ENCODE peak calls at places on chromosomes 5 and 9, in nine cellular contexts. Y is K562, Q is suprapubic skin, U is esophagus muscularis mucosa, M is H1, Z is A549, P is stomach, T is sigmoid colon, H is tibial nerve. J is an unnamed sample. For H3K4me1, the result is how much of the 10 kb centered on the place peaks cover.

GRCh38 chr5:174828786-174829510 is 104.6 kb downstream of the MSX2 start:
- DNase-seq in Y (no peak), M (no peak), H (no peak), Q (no peak), T (no peak), U (no peak), Z (no peak), P (no peak), J (no peak)

GRCh38 chr9:95725045-95725444 is 150.4 kb upstream of the ERCC6L2 start:
- DNase-seq in M (no peak), T (no peak), Z (no peak), P (no peak), Q (no peak), H (no peak), U (no peak), Y (no peak), J (no peak)

GRCh38 chr5:61277190-61277589 is 54.9 kb upstream of the ZSWIM6 start:
- DNase-seq in Q (no peak), Z (peak), H (no peak), U (no peak), Y (no peak), T (no peak), M (no peak), P (no peak), J (no peak)

GRCh38 chr9:127244609-127245601 is 19.7 kb upstream of the GARNL3 start:
- DNase-seq in H (peak), T (peak), Q (peak), Y (peak), M (peak), U (peak), P (peak), Z (peak), J (peak)

GRCh38 chr9:136981588-136982231 is 1.1 kb upstream of the LCNL1 start:
- DNase-seq in Y (no peak), P (no peak), M (no peak), Z (no peak), H (no peak), U (no peak), T (no peak), Q (no peak), J (no peak)

GRCh38 chr5:83552275-83552674 is 80.7 kb downstream of the VCAN start:
- DNase-seq in U (no peak), H (no peak), T (no peak), P (no peak), Y (no peak), Q (no peak), M (no peak), Z (no peak), J (no peak)

GRCh38 chr5:178388381-178389030 is 155.9 kb upstream of the PHYKPL start:
- DNase-seq in Y (no peak), T (peak), H (no peak), P (peak), M (no peak), U (no peak), Q (peak), Z (no peak), J (peak)

GRCh38 chr9:61667559-61668121 is 477.8 kb downstream of the SPATA31A7 start:
- DNase-seq in H (no peak), U (peak), Y (no peak), Z (no peak), P (no peak), T (peak), Q (no peak), M (no peak), J (peak)

GRCh38 chr5:396715-397032 is 46.3 kb upstream of the EXOC3 start:
- DNase-seq in M (no peak), Z (no peak), U (no peak), H (no peak), T (peak), Q (peak), Y (no peak), P (peak), J (no peak)

GRCh38 chr5:76041863-76042262 is 41.3 kb upstream of the SV2C start:
- DNase-seq in U (no peak), M (peak), T (no peak), Z (no peak), Y (no peak), H (no peak), P (no peak), Q (no peak), J (no peak)

GRCh38 chr9:77810637-77811119 is 162.6 kb upstream of the GNA14 start:
- DNase-seq in Z (no peak), U (no peak), P (no peak), Y (no peak), M (no peak), H (no peak), T (no peak), Q (no peak), J (no peak)

GRCh38 chr5:3353561-3353960 is 242.1 kb upstream of the IRX1 start:
- DNase-seq in P (peak), H (no peak), Q (peak), T (peak), Y (no peak), U (no peak), Z (no peak), M (no peak), J (no peak)

GRCh38 chr5:69288069-69288468 is 44.5 kb downstream of the CCDC125 start:
- DNase-seq in Y (no peak), T (no peak), M (no peak), Z (no peak), P (no peak), Q (no peak), H (no peak), U (no peak), J (no peak)

GRCh38 chr9:120839146-120839545 is 3.6 kb downstream of the PSMD5 start:
- DNase-seq in Z (no peak), H (no peak), U (no peak), M (no peak), Y (no peak), Q (no peak), T (no peak), P (no peak), J (no peak)

GRCh38 chr9:106107716-106108115 is 413.4 kb downstream of the TMEM38B start:
- DNase-seq in M (no peak), Z (no peak), T (no peak), Y (no peak), H (no peak), U (no peak), P (no peak), Q (no peak), J (no peak)

GRCh38 chr9:108439967-108440366 is 415.8 kb downstream of the ACTL7B start:
- DNase-seq in M (no peak), P (no peak), H (no peak), U (no peak), Z (no peak), Y (no peak), T (no peak), Q (no peak), J (no peak)

GRCh38 chr9:94971378-94972131 is 245.1 kb downstream of the AOPEP start:
- DNase-seq in T (no peak), M (no peak), P (no peak), Y (no peak), U (no peak), Q (no peak), Z (no peak), H (no peak), J (no peak)

GRCh38 chr5:67476531-67476930 is 279.9 kb upstream of the CD180 start:
- DNase-seq in H (no peak), T (no peak), P (no peak), Y (no peak), M (no peak), U (no peak), Q (no peak), Z (peak), J (no peak)

DNA sequence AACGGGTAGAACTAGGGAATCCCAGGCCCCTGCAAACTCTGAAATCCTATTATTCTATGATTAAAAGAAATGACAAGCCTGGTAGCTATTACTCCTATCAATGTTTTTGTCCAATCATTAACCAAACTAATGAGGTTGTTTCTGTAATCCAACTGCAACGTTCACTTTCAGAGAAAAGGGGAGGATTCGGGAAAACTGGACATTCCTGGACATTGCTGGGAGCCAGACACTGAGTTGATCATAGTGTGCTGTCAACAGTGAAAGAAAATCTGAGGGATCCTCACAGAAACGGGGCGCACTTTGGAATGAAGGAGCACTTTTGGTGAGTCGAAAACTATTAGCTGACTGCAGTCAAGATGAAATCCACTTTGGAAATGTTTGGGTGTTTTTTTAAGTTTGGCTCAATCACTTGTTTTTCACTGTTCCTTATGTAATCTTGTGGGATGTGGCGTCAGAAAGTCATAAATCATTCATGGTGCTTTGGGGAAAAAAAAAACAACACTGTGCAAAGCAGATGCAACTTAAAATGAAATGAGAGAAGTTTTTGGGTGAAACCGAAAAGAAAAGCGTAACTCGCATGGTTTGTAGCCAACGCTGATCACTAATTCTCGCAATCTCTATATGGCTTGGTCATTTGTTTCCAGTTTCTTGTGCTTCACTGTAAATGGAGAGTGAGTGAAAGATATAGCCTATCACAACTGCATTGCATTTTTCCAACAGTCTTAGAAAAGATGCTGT is 51.2 kb upstream of the ADRA1B start:
- DNase-seq in H (peak), U (no peak), Y (no peak), P (no peak), M (no peak), Z (no peak), T (no peak), Q (no peak), J (no peak)
- H3K4me3 ChIP-seq in H (no peak), U (peak), Y (no peak), P (no peak), M (no peak), Z (no peak), T (no peak), Q (peak), J (no peak)

GRCh38 chr9:69180670-69181069 is 6.6 kb downstream of the TJP2 start:
- DNase-seq in Z (peak), Q (no peak), M (no peak), P (peak), Y (peak), U (no peak), H (no peak), T (no peak), J (peak)
- H3K4me1 ChIP-seq in Z (under half), Q (half or more), M (under half), P (under half), Y (under half), U (half or more), H (under half), T (under half), J (under half)

GRCh38 chr5:41869150-41869738 is 981 bp downstream of the OXCT1 start:
- DNase-seq in U (no peak), T (peak), M (no peak), Y (peak), Z (no peak), H (peak), P (peak), Q (peak), J (peak)
- TF ChIP-seq EP300 in U (no peak), T (no peak), M (no peak), Y (no peak), Z (no peak), H (no peak), P (no peak), Q (no peak), J (no peak)

GRCh38 chr9:76617510-76618194 is 146.6 kb upstream of the PCA3 start:
- DNase-seq in H (no peak), Y (no peak), M (no peak), T (no peak), U (no peak), Q (no peak), Z (no peak), P (no peak), J (no peak)

GRCh38 chr9:76621011-76621410 is 143.2 kb upstream of the PCA3 start:
- DNase-seq in H (no peak), Q (no peak), U (no peak), Y (no peak), Z (no peak), P (no peak), M (no peak), T (no peak), J (no peak)

GRCh38 chr9:76620586-76620985 is 143.7 kb upstream of the PCA3 start:
- DNase-seq in P (no peak), M (no peak), H (no peak), T (no peak), U (no peak), Q (no peak), Z (no peak), Y (no peak), J (no peak)

GRCh38 chr9:76618762-76619161 is 145.5 kb upstream of the PCA3 start:
- DNase-seq in P (no peak), H (no peak), Q (no peak), M (no peak), U (no peak), T (no peak), Z (no peak), Y (no peak), J (no peak)

GRCh38 chr9:76619645-76620044 is 144.6 kb upstream of the PCA3 start:
- DNase-seq in P (no peak), Q (no peak), H (no peak), M (no peak), Z (no peak), Y (no peak), T (no peak), U (no peak), J (no peak)
- H3K4me3 ChIP-seq in P (no peak), Q (no peak), H (no peak), M (no peak), Z (no peak), Y (no peak), T (no peak), U (no peak), J (no peak)

GRCh38 chr9:130201974-130202373 is 29.8 kb downstream of the NCS1 start:
- DNase-seq in H (no peak), Y (no peak), M (no peak), Z (no peak), Q (no peak), P (no peak), T (peak), U (no peak), J (no peak)

GRCh38 chr9:130201399-130201873 is 29.2 kb downstream of the NCS1 start:
- DNase-seq in Y (no peak), P (no peak), Q (no peak), T (peak), H (no peak), M (no peak), U (no peak), Z (no peak), J (no peak)

GRCh38 chr9:130198501-130199179 is 26.4 kb downstream of the NCS1 start:
- DNase-seq in Z (no peak), T (no peak), U (no peak), P (no peak), Y (no peak), H (no peak), Q (no peak), M (no peak), J (no peak)

GRCh38 chr9:130199605-130200004 is 27.4 kb downstream of the NCS1 start:
- DNase-seq in Z (no peak), Q (no peak), U (no peak), H (no peak), M (no peak), T (no peak), Y (no peak), P (no peak), J (no peak)

GRCh38 chr9:130200038-130200979 is 28.1 kb downstream of the NCS1 start:
- DNase-seq in Q (no peak), Y (no peak), H (no peak), U (no peak), Z (no peak), M (no peak), P (no peak), T (no peak), J (no peak)
- H3K4me1 ChIP-seq in Q (under half), Y (under half), H (under half), U (half or more), Z (under half), M (under half), P (under half), T (half or more), J (under half)